ENCODE peak calls at places on chromosomes 1 and 21, in four cellular contexts. V is heart left ventricle, P is Panc1, T is pancreas. H is an unnamed sample.

GRCh38 chr1:10873189-10873588 is 76.7 kb upstream of the CASZ1 start:
- DNase-seq in V (no peak), P (no peak), T (peak), H (no peak)

GRCh38 chr1:85992756-85993155 is 163.8 kb downstream of the COL24A1 start:
- DNase-seq in V (no peak), P (no peak), T (no peak), H (no peak)

GRCh38 chr1:162373541-162374375 is 2.9 kb downstream of the SPATA46 start:
- DNase-seq in V (no peak), P (no peak), T (no peak), H (no peak)

GRCh38 chr1:3312894-3313578 is 141.4 kb upstream of the ARHGEF16 start:
- DNase-seq in V (peak), P (peak), T (peak), H (no peak)

GRCh38 chr1:161139765-161140164 is 7.3 kb upstream of the DEDD start:
- DNase-seq in V (no peak), P (no peak), T (no peak), H (no peak)

GRCh38 chr1:226820935-226821718 is 49.3 kb upstream of the PSEN2 start:
- DNase-seq in V (peak), P (peak), T (no peak), H (no peak)

GRCh38 chr1:30964706-30965105 is 56.1 kb upstream of the SDC3 start:
- DNase-seq in V (peak), P (no peak), T (no peak), H (no peak)

GRCh38 chr1:197917813-197918646 is 858 bp downstream of the LHX9 start:
- DNase-seq in V (no peak), P (no peak), T (peak), H (peak)

GRCh38 chr1:52142220-52143153 is 598 bp downstream of the ZFYVE9 start:
- DNase-seq in V (peak), P (no peak), T (peak), H (peak)

GRCh38 chr1:233544304-233544703 is 69.6 kb upstream of the KCNK1 start:
- DNase-seq in V (no peak), P (no peak), T (no peak), H (no peak)

GRCh38 chr1:206922524-206922923 is 783 bp upstream of the FCMR start:
- DNase-seq in V (no peak), P (no peak), T (no peak), H (no peak)

GRCh38 chr1:71086331-71086730 is 5.5 kb upstream of the ZRANB2 start:
- DNase-seq in V (no peak), P (peak), T (no peak), H (no peak)

GRCh38 chr1:156881101-156881500 is 12.4 kb upstream of the PEAR1 start:
- DNase-seq in V (no peak), P (no peak), T (no peak), H (no peak)

GRCh38 chr1:225710804-225711203 is 57.9 kb upstream of the ENAH start:
- DNase-seq in V (no peak), P (no peak), T (no peak), H (no peak)

GRCh38 chr1:100860397-100860991 is 34.1 kb downstream of the EXTL2 start:
- DNase-seq in V (no peak), P (no peak), T (no peak), H (no peak)

GRCh38 chr1:211684791-211685190 is 9.4 kb upstream of the NEK2 start:
- DNase-seq in V (no peak), P (no peak), T (no peak), H (no peak)

DNA sequence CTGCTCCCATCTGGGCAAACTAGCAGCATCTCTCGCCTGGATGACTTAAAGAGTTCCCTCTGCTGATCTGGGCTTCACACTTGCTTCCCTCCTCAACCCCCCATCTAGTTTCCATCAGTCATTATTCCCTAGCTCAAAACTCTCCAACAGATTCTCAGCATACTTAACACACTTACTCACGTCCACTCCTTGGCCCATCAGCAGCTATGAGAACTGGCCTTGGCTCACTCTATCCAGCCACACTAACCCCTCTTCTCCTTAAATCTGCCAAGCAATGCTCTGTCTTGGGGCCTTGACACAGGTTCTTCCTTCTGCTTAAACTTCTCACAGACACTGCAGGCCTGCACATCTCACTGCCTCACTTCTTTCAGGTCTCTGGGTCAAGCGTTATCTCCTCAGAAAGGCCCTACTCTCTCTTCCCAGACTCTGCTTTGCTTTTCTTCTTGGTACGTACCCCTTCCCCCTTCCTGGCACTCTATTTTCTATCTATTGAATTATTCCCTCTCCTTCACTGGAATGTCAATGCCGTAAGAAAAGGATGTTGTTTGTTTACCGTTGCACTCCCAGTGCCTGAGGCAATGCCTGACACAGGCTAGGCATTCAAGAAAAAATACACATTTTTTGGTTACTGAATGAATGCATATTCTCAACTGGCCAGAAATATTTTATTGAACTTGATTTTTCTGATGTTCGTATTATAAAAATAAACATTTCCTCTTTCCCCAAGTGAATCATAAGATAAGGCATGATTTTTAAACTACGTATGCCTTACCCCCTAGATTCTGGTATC is 41.4 kb downstream of the GNG12 start:
- DNase-seq in V (no peak), P (no peak), T (no peak), H (no peak)
- H3K27ac ChIP-seq in V (no peak), P (peak), T (no peak), H (peak)

DNA sequence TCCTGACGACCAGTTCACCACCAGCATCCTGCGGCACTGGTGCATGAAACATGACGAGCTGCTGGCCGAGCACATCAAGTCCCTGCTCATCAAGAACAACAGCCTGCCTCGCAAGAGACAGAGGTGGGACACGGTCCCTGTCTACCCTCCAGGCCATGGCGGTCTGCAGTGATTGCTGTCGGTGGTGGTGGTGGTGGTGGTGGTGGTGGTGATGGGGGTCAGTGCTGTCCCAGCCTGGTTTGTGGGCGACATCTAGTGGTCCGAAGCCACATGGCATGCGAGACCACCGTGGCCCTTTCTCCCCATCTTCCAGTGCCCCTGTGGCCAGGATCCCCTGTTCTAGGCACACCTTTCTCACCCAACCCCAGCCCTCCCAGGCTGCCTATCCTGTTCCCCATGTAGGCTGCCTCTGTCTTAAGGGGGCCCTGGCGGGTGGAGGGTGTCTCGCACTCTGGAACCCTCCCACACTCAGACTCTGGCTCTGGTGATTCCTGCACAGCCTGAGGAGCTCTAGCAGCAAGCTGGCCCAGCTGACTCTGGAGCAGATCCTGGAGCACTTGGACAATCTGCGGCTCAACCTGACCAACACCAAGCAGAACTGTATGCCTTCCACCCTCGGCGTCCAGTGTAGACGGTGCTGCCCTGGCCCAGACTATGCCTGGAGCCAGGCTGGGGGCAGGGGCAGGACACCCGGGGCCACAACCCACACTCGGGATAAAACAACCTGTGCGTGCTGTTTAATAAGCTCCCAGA is 3.2 kb upstream of the SLC27A3 start:
- DNase-seq in V (no peak), P (no peak), T (peak), H (peak)
- H3K27ac ChIP-seq in V (peak), P (no peak), T (no peak), H (no peak)

GRCh38 chr1:168342572-168343280 is 62.0 kb downstream of the TBX19 start:
- DNase-seq in V (peak), P (peak), T (peak), H (peak)

GRCh38 chr1:168347630-168348029 is 67.0 kb downstream of the TBX19 start:
- DNase-seq in V (no peak), P (no peak), T (no peak), H (no peak)

GRCh38 chr1:168343566-168343965 is 62.9 kb downstream of the TBX19 start:
- DNase-seq in V (no peak), P (no peak), T (no peak), H (no peak)

GRCh38 chr1:168345939-168346338 is 65.3 kb downstream of the TBX19 start:
- DNase-seq in V (no peak), P (no peak), T (no peak), H (no peak)

GRCh38 chr1:168348146-168348709 is 67.6 kb downstream of the TBX19 start:
- DNase-seq in V (no peak), P (no peak), T (no peak), H (no peak)
- H3K27ac ChIP-seq in V (no peak), P (peak), T (no peak), H (peak)

GRCh38 chr21:39350094-39351006 is 1.5 kb upstream of the HMGN1 start:
- DNase-seq in V (no peak), P (no peak), T (no peak), H (no peak)
- H3K27ac ChIP-seq in V (peak), P (peak), T (peak), H (peak)

GRCh38 chr1:164647211-164647610 is 88.2 kb downstream of the PBX1 start:
- DNase-seq in V (no peak), P (no peak), T (no peak), H (no peak)

GRCh38 chr1:164648211-164649080 is 89.5 kb downstream of the PBX1 start:
- DNase-seq in V (no peak), P (no peak), T (no peak), H (no peak)

GRCh38 chr1:164645921-164646320 is 86.9 kb downstream of the PBX1 start:
- DNase-seq in V (no peak), P (no peak), T (no peak), H (no peak)

GRCh38 chr1:164651378-164651951 is 92.5 kb downstream of the PBX1 start:
- DNase-seq in V (no peak), P (no peak), T (no peak), H (no peak)

GRCh38 chr1:164649146-164649545 is 90.2 kb downstream of the PBX1 start:
- DNase-seq in V (no peak), P (no peak), T (no peak), H (no peak)
- H3K27ac ChIP-seq in V (no peak), P (no peak), T (peak), H (no peak)

GRCh38 chr1:240967070-240967724 is 355.2 kb upstream of the GREM2 start:
- DNase-seq in V (no peak), P (no peak), T (no peak), H (no peak)

GRCh38 chr1:240965581-240966091 is 353.7 kb upstream of the GREM2 start:
- DNase-seq in V (no peak), P (no peak), T (no peak), H (no peak)

GRCh38 chr1:240970253-240970652 is 358.3 kb upstream of the GREM2 start:
- DNase-seq in V (no peak), P (no peak), T (no peak), H (no peak)

GRCh38 chr1:240973875-240974274 is 361.9 kb upstream of the GREM2 start:
- DNase-seq in V (no peak), P (no peak), T (no peak), H (no peak)

DNA sequence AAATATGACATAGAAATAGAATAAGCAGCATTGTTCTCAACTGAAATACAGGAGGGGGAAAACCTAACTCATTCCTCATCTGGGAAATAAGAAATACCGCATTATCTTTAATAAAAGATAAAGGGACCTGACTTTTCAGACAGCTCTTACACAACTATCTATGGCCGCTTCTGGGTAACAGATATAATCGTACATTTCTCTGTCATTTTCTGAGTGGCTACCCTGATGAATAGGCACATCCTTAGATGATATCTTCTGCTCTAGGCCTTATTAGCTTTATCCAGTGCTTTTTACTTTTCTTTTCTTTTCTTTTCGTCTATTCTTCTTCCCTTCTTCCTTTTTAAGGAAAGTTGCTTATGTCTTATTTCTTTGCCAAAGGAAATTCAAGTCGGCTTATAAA is 356.9 kb upstream of the GREM2 start:
- DNase-seq in V (no peak), P (no peak), T (no peak), H (no peak)
- H3K27ac ChIP-seq in V (no peak), P (no peak), T (no peak), H (no peak)

DNA sequence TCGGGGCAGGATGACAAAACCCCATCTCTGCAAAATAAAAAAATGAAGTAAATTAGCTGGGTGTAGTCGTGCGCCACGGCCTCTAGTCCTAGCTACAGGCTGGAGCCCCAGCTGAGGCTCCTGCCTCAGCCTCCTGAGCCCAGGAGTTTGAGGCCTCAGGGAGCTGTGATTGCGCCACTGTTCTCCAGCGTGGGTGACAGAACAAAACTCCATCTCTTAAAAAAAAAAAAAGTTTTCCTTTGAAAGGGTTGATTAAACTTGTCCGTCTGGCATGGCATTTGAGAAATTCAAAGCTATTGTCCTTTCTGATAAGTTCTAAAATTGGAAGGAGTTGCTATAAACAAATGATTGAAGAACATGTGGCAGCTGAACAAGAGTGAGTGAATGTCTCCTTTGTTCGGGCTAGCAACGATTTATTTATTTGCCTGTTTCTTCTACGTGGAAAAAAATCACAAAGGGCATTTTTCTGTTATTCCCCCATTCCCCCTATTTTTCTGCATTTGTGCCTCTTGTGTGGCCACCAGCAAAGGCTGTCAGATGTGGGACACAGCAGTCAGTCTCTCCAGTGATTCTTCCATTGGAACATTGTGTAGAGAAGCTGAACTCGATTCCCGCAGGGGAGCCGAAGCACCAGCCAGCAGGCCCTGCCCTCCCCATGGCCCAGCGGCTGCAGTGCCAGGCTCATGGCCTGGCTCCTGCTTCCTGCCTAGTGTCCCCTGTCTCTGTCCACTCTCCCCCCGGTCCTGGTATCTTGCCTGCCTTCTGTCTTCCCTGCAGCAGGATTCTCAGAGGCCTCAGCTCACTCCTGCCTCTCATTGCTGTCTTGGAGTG is 21.5 kb upstream of the PWP2 start:
- DNase-seq in V (peak), P (no peak), T (no peak), H (no peak)
- H3K27ac ChIP-seq in V (peak), P (no peak), T (peak), H (peak)

GRCh38 chr1:2112280-2112701 is 62.1 kb downstream of the PRKCZ start:
- DNase-seq in V (no peak), P (no peak), T (no peak), H (no peak)
- H3K27ac ChIP-seq in V (no peak), P (no peak), T (no peak), H (peak)

H was measured in spleen.